ENCODE peak calls at places on chromosomes 5 and 9, in four cellular contexts. Q, H, Z and C are unnamed samples.

GRCh38 chr9:34625087-34625486 is 3.8 kb downstream of the ARID3C start:
- DNase-seq in H (no peak), Z (no peak), Q (no peak), C (no peak)

GRCh38 chr9:88418715-88419540 is 30.7 kb downstream of the SPIN1 start:
- DNase-seq in H (no peak), Z (no peak), Q (no peak), C (no peak)

GRCh38 chr5:59198832-59199231 is 616.0 kb downstream of the RAB3C start:
- DNase-seq in Q (no peak), Z (no peak), H (no peak), C (no peak)

GRCh38 chr9:72894342-72894741 is 58.5 kb downstream of the ALDH1A1 start:
- DNase-seq in Q (no peak), Z (no peak), H (no peak), C (no peak)

GRCh38 chr5:170338933-170339779 is 41.6 kb upstream of the LCP2 start:
- DNase-seq in Z (no peak), Q (peak; percentile 82), H (no peak), C (no peak)

GRCh38 chr9:113620377-113621161 is 157.0 kb downstream of the RGS3 start:
- DNase-seq in H (peak; percentile 79), Z (peak; percentile 82), Q (peak; percentile 94), C (peak; percentile 78)

GRCh38 chr9:132193227-132194110 is 31.6 kb downstream of the NTNG2 start:
- DNase-seq in H (no peak), Z (no peak), Q (no peak), C (no peak)

GRCh38 chr5:130198927-130199326 is 294.7 kb downstream of the CHSY3 start:
- DNase-seq in H (no peak), Z (no peak), Q (no peak), C (no peak)

GRCh38 chr9:38131729-38132128 is 62.7 kb upstream of the SHB start:
- DNase-seq in Q (peak; percentile 61), Z (no peak), H (no peak), C (no peak)

GRCh38 chr9:129101279-129101678 is 9.3 kb downstream of the CRAT start:
- DNase-seq in Z (no peak), Q (no peak), H (no peak), C (no peak)

GRCh38 chr5:155556700-155557099 is 543.1 kb downstream of the KIF4B start:
- DNase-seq in Z (no peak), Q (no peak), H (no peak), C (no peak)

GRCh38 chr9:119844431-119844830 is 475.2 kb upstream of the BRINP1 start:
- DNase-seq in Q (no peak), H (no peak), Z (no peak), C (no peak)

GRCh38 chr9:131656356-131657030 is 83.4 kb downstream of the RAPGEF1 start:
- DNase-seq in Q (peak; percentile 91), Z (peak; percentile 79), H (no peak), C (peak; percentile 84)

GRCh38 chr5:19547640-19548039 is 440.4 kb downstream of the CDH18 start:
- DNase-seq in Q (no peak), H (no peak), Z (no peak), C (no peak)

GRCh38 chr5:177357459-177358332 is at the start of gene RGS14:
- DNase-seq in H (no peak), Z (peak; percentile 38), Q (peak; percentile 87), C (peak; percentile 66)

GRCh38 chr9:18791074-18791473 is 241.9 kb downstream of the SAXO1 start:
- DNase-seq in H (no peak), Q (no peak), Z (no peak), C (peak; percentile 30)

GRCh38 chr5:137617806-137618205 is 118.1 kb downstream of the KLHL3 start:
- DNase-seq in Z (no peak), H (no peak), Q (peak; percentile 59), C (no peak)

GRCh38 chr5:172640139-172640538 is 924 bp upstream of the NEURL1B start:
- DNase-seq in Q (no peak), H (no peak), Z (no peak), C (no peak)

GRCh38 chr5:144832416-144832815 is 661.7 kb downstream of the KCTD16 start:
- DNase-seq in H (no peak), Z (no peak), Q (no peak), C (no peak)

GRCh38 chr5:139787568-139788293 is 7.9 kb upstream of the PSD2 start:
- DNase-seq in H (peak; percentile 88), Q (peak; percentile 98), Z (peak; percentile 88), C (peak; percentile 84)

GRCh38 chr5:14298126-14298847 is 155.1 kb downstream of the TRIO start:
- DNase-seq in H (no peak), Q (no peak), Z (no peak), C (no peak)

GRCh38 chr5:31048975-31049290 is 144.6 kb upstream of the CDH6 start:
- DNase-seq in Z (no peak), Q (no peak), H (no peak), C (no peak)

GRCh38 chr5:139296862-139297326 is 3.4 kb downstream of the MATR3 start:
- DNase-seq in H (no peak), Q (no peak), Z (no peak), C (no peak)

GRCh38 chr5:27491047-27491446 is 452.7 kb upstream of the CDH9 start:
- DNase-seq in H (no peak), Q (no peak), Z (no peak), C (no peak)

GRCh38 chr9:107295995-107296394 is 12.9 kb downstream of the RAD23B start:
- DNase-seq in H (no peak), Z (no peak), Q (no peak), C (no peak)

GRCh38 chr5:169226904-169227303 is 74.0 kb downstream of the SLIT3 start:
- DNase-seq in Q (no peak), H (no peak), Z (no peak), C (no peak)

GRCh38 chr5:138922494-138922893 is 47.4 kb upstream of the LRRTM2 start:
- DNase-seq in Z (no peak), H (no peak), Q (no peak), C (no peak)

GRCh38 chr5:60382761-60383160 is 317.2 kb downstream of the DEPDC1B start:
- DNase-seq in H (no peak), Q (no peak), Z (no peak), C (no peak)

GRCh38 chr5:4078544-4078943 is 482.9 kb downstream of the IRX1 start:
- DNase-seq in H (no peak), Q (no peak), Z (no peak), C (no peak)

GRCh38 chr5:160649304-160649703 is 202.7 kb downstream of the ATP10B start:
- DNase-seq in Z (no peak), Q (no peak), H (no peak), C (no peak)

GRCh38 chr9:126376311-126376902 is 49.8 kb downstream of the MVB12B start:
- DNase-seq in Q (no peak), Z (no peak), H (no peak), C (no peak)

GRCh38 chr9:84301851-84302250 is 38.7 kb downstream of the SLC28A3 start:
- DNase-seq in H (no peak), Z (no peak), Q (no peak), C (no peak)

GRCh38 chr9:30140415-30140814 is 2244.0 kb upstream of the ACO1 start:
- DNase-seq in Q (no peak), Z (no peak), H (no peak), C (no peak)

GRCh38 chr5:129554134-129554904 is 94.2 kb downstream of the ADAMTS19 start:
- DNase-seq in Q (no peak), H (no peak), Z (no peak), C (no peak)

GRCh38 chr5:110880413-110880812 is 141.6 kb downstream of the SLC25A46 start:
- DNase-seq in H (no peak), Q (no peak), Z (no peak), C (peak; percentile 57)

GRCh38 chr5:172748341-172748843 is 22.6 kb downstream of the DUSP1 start:
- DNase-seq in Q (peak; percentile 91), H (no peak), Z (peak; percentile 93), C (peak; percentile 65)

GRCh38 chr9:2016411-2017208 is 1.5 kb downstream of the SMARCA2 start:
- DNase-seq in Z (peak; percentile 85), Q (peak; percentile 96), H (peak; percentile 88), C (peak; percentile 88)

GRCh38 chr9:124658165-124659017 is 112.7 kb downstream of the NR6A1 start:
- DNase-seq in H (no peak), Z (peak; percentile 82), Q (peak; percentile 86), C (peak; percentile 79)
- TF ChIP-seq POLR2A in H (no peak), Z (peak; percentile 62), Q (no peak), C (peak; percentile 89)

DNA sequence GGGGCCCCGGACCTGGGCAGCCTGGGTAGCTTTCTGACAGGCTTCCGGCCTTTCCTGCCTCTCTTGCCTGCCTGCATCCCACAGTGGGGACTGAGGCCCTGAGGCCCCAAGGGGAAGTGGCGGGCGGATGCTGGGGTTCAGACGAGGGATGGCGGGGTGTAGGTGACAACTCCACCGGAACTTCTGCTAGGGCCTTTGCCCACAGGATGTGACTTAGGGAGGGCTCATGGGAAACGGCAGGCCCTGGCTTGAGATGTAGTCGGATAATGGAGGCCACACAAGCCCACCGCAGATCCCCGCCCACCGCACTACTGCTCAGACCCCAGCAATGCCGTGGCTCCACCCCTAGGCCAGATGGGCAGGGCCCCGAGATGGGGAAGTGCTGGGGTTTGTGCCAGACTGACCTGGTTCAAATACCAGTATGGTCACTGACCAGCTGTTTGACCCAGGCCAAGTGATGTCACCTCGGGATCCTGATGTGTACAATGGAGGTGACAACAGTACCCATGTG is 2.7 kb upstream of the CDK9 start:
- DNase-seq in Z (no peak), Q (peak; percentile 93), H (no peak), C (peak; percentile 73)
- TF ChIP-seq POLR2A in Z (no peak), Q (no peak), H (no peak), C (no peak)

DNA sequence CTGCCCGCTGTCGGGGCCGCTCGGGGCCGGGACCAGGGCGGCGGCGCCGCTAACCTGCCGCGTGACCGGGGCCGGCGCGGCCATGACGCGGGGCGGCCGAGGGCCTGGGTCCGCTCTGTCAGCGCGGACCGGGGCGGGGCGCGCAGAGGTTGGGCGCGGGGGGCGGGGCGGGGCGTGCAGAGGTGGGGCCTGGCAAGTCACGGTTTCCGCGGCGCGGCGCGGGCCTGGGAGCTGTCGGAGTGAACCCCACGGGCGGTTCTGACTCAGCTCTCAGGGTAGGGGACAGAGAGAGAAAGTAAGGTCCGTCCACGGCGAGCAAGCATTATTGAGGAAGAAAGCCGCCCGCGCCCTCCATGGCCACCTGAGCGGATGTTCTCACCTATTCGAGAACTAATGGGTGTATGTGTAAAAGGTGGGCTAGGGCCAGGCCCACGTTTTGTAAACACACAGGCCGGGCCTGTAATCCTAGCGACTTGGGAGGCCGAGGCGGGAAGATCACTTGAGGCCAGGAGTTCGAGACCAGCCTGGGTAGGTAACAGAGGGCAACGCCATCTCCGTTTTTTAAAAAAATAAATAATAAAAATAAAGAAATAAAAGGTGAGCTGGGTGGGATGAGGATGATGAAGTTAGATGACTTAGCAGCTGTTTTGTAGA is at the start of gene PRXL2C:
- DNase-seq in Q (peak; percentile 97), Z (peak; percentile 91), H (peak; percentile 79), C (peak; percentile 89)
- TF ChIP-seq POLR2A in Q (no peak), Z (no peak), H (no peak), C (peak; percentile 10)

DNA sequence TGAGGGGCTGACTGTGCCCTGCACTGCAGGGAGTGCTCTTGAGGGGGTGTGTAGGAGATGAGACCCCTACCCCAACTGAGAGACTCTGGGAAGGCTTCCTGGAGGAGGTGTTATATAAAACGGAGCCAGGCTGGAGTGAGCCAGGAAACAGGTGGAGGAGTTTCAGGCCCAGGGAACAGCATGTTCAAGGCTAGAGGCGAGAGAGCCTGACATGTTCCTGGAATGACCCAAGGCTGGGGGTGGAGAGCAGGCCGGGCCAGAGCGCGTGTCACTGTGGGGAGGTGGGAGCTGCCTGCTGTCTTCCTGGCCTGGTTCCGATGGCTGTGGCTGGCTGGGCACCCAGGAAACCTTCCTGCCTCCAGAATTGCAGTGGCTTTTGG is 48.7 kb downstream of the RXRA start:
- DNase-seq in H (peak; percentile 67), Q (no peak), Z (peak; percentile 55), C (peak; percentile 75)
- TF ChIP-seq POLR2A in H (no peak), Q (no peak), Z (no peak), C (no peak)

GRCh38 chr5:53481887-53482716 is 1.7 kb downstream of the FST start:
- DNase-seq in H (peak; percentile 63), Q (peak; percentile 96), Z (peak; percentile 69), C (peak; percentile 87)
- TF ChIP-seq POLR2A in H (no peak), Q (no peak), Z (no peak), C (peak; percentile 87)